ENCODE peak calls at places on chromosomes 6 and 20, in seven cellular contexts. N, T, S, L, E, U and F are unnamed samples.

GRCh38 chr6:113855500-113856010 is 1.6 kb upstream of the MARCKS start:
- DNase-seq in N (peak), T (peak), S (no peak), U (no peak), E (no peak), L (peak), F (peak)

GRCh38 chr6:152356016-152356415 is 281.1 kb downstream of the SYNE1 start:
- DNase-seq in U (no peak), T (no peak), L (no peak), N (no peak), E (no peak), S (no peak), F (no peak)

GRCh38 chr20:10565191-10565921 is 108.4 kb downstream of the JAG1 start:
- DNase-seq in T (no peak), E (no peak), N (no peak), S (no peak), L (no peak), U (no peak), F (peak)

GRCh38 chr6:138012682-138013081 is 94.5 kb downstream of the PERP start:
- DNase-seq in U (no peak), L (no peak), N (no peak), E (no peak), S (no peak), T (no peak), F (no peak)

GRCh38 chr6:56865081-56865875 is 89.6 kb upstream of the BEND6 start:
- DNase-seq in N (no peak), U (no peak), S (no peak), L (no peak), E (no peak), T (no peak), F (no peak)

GRCh38 chr20:61985096-61985495 is 80.6 kb downstream of the TAF4 start:
- DNase-seq in S (no peak), L (no peak), E (no peak), T (no peak), N (no peak), U (no peak), F (no peak)

GRCh38 chr6:41228616-41229015 is 467 bp downstream of the TREML4 start:
- DNase-seq in L (no peak), E (peak), S (no peak), T (no peak), U (no peak), N (no peak), F (no peak)

GRCh38 chr20:31602779-31603441 is 2.2 kb upstream of the ID1 start:
- DNase-seq in N (no peak), U (peak), E (no peak), T (peak), S (no peak), L (no peak), F (peak)

GRCh38 chr6:157690441-157691210 is 132.4 kb upstream of the SNX9 start:
- DNase-seq in T (no peak), U (no peak), N (peak), S (no peak), L (no peak), E (no peak), F (no peak)

GRCh38 chr6:81158956-81159355 is 593.5 kb downstream of the TENT5A start:
- DNase-seq in S (no peak), E (no peak), U (no peak), N (no peak), L (no peak), T (no peak), F (peak)

GRCh38 chr6:156767603-156768467 is 9.3 kb upstream of the ARID1B start:
- DNase-seq in N (no peak), S (no peak), T (peak), U (no peak), L (no peak), E (no peak), F (peak)

GRCh38 chr20:1944345-1945099 is 49.3 kb downstream of the SIRPA start:
- DNase-seq in N (no peak), L (no peak), E (no peak), T (no peak), U (no peak), S (no peak), F (no peak)

GRCh38 chr6:10518461-10519216 is 2.5 kb upstream of the GCNT2 start:
- DNase-seq in N (peak), L (no peak), S (no peak), T (no peak), E (no peak), U (no peak), F (peak)

GRCh38 chr6:132907231-132907630 is 92.9 kb downstream of the RPS12 start:
- DNase-seq in N (no peak), E (no peak), U (no peak), S (no peak), L (no peak), T (no peak), F (no peak)

GRCh38 chr20:61567204-61567603 is 315.1 kb downstream of the CDH4 start:
- DNase-seq in L (no peak), E (peak), N (no peak), U (no peak), S (no peak), T (no peak), F (no peak)

GRCh38 chr6:9511157-9511556 is 903.7 kb downstream of the TFAP2A start:
- DNase-seq in N (no peak), L (no peak), U (no peak), T (no peak), S (no peak), E (no peak), F (no peak)

GRCh38 chr20:61760321-61761112 is 305.2 kb downstream of the TAF4 start:
- DNase-seq in U (no peak), T (no peak), E (no peak), S (no peak), L (no peak), N (peak), F (no peak)

GRCh38 chr6:156948807-156949206 is 171.6 kb downstream of the ARID1B start:
- DNase-seq in U (no peak), L (no peak), S (no peak), N (no peak), T (no peak), E (no peak), F (peak)